ENCODE peak calls at places on chromosome 5, in eight cellular contexts. R is ELR; B is CD14-positive monocyte; C is bronchial epithelial cell; Y is skeletal muscle cell; K is H9; L is activated T-cell treated with anti-CD3 and anti-CD28 coated beads, Interleukin-2, amount 50 U/mL, for 72 hours; N is stimulated activated naive B cell treated with anti-CD40 and anti-IgM and Interleukin-4, amounts not matched to agents 10 μg/mL and 1 μg/mL and 100 μg/mL, for 72 hours. Q is an unnamed sample.

GRCh38 chr5:59756373-59757035 is 137.0 kb downstream of the PDE4D start:
- DNase-seq in Y (no peak), C (peak), B (no peak), N (no peak), K (no peak), L (no peak), R (peak), Q (no peak)

GRCh38 chr5:54401515-54401914 is 54.0 kb upstream of the HSPB3 start:
- DNase-seq in R (no peak), N (peak), L (no peak), K (no peak), B (no peak), Y (no peak), C (no peak), Q (peak)

GRCh38 chr5:109345699-109346098 is 64.1 kb downstream of the PJA2 start:
- DNase-seq in K (no peak), R (no peak), B (no peak), N (no peak), L (no peak), C (no peak), Y (no peak), Q (no peak)

GRCh38 chr5:57858905-57859304 is 376.3 kb upstream of the ACTBL2 start:
- DNase-seq in N (no peak), C (no peak), B (no peak), K (no peak), R (no peak), Y (peak), L (no peak), Q (no peak)

GRCh38 chr5:126527892-126528291 is 67.1 kb downstream of the ALDH7A1 start:
- DNase-seq in K (no peak), Y (no peak), C (peak), R (peak), L (no peak), N (no peak), B (no peak), Q (no peak)

GRCh38 chr5:170631471-170632195 is 127.8 kb downstream of the KCNIP1 start:
- DNase-seq in K (peak), Y (no peak), B (no peak), L (no peak), R (peak), N (no peak), C (no peak), Q (no peak)

GRCh38 chr5:150272531-150272930 is 17.0 kb downstream of the CAMK2A start:
- DNase-seq in K (peak), Y (no peak), N (no peak), B (no peak), R (peak), L (no peak), C (peak), Q (peak)

GRCh38 chr5:41641621-41642020 is 131.2 kb upstream of the PLCXD3 start:
- DNase-seq in K (no peak), L (no peak), C (no peak), B (no peak), R (peak), N (no peak), Y (no peak), Q (no peak)

GRCh38 chr5:132283423-132284043 is 10.7 kb upstream of the SLC22A4 start:
- DNase-seq in C (peak), R (peak), B (no peak), N (no peak), Y (no peak), L (no peak), K (peak), Q (peak)

GRCh38 chr5:73672130-73672529 is 46.1 kb downstream of the ARHGEF28 start:
- DNase-seq in L (no peak), N (no peak), B (no peak), Y (no peak), K (no peak), R (no peak), C (no peak), Q (no peak)

GRCh38 chr5:59525957-59526356 is 367.6 kb downstream of the PDE4D start:
- DNase-seq in R (peak), C (peak), L (no peak), K (no peak), Y (peak), N (no peak), B (no peak), Q (no peak)

GRCh38 chr5:163619273-163619672 is 113.9 kb downstream of the MAT2B start:
- DNase-seq in K (no peak), N (no peak), L (no peak), B (no peak), R (no peak), C (no peak), Y (no peak), Q (no peak)

GRCh38 chr5:113266227-113266912 is 168.4 kb downstream of the TSSK1B start:
- DNase-seq in L (no peak), R (no peak), N (no peak), Y (no peak), C (peak), K (no peak), B (no peak), Q (no peak)

GRCh38 chr5:177527595-177527994 is 10.8 kb upstream of the DDX41 start:
- DNase-seq in N (no peak), R (no peak), B (no peak), Y (no peak), K (no peak), L (no peak), C (no peak), Q (no peak)

GRCh38 chr5:79990205-79990597 is 861 bp downstream of the MTX3 start:
- DNase-seq in B (no peak), L (no peak), C (no peak), R (peak), Y (no peak), N (no peak), K (no peak), Q (peak)

GRCh38 chr5:113022661-113023060 is 46.1 kb downstream of the DCP2 start:
- DNase-seq in K (no peak), N (no peak), L (no peak), R (peak), B (no peak), Y (no peak), C (peak), Q (peak)

GRCh38 chr5:77390795-77391194 is 101.3 kb downstream of the WDR41 start:
- DNase-seq in B (no peak), L (no peak), K (no peak), R (peak), Y (peak), C (no peak), N (no peak), Q (no peak)

GRCh38 chr5:149694007-149694406 is 36.1 kb upstream of the PPARGC1B start:
- DNase-seq in K (no peak), R (peak), B (no peak), N (no peak), C (peak), L (no peak), Y (no peak), Q (no peak)

GRCh38 chr5:104498281-104498680 is 935.7 kb upstream of the NUDT12 start:
- DNase-seq in L (no peak), K (no peak), B (no peak), Y (no peak), R (peak), C (peak), N (no peak), Q (no peak)

GRCh38 chr5:43560128-43560527 is 3.3 kb upstream of the PAIP1 start:
- DNase-seq in R (peak), C (peak), B (no peak), Y (peak), K (no peak), L (no peak), N (no peak), Q (no peak)

GRCh38 chr5:181060231-181060590 is 20.1 kb downstream of the BTNL9 start:
- DNase-seq in K (no peak), Y (no peak), N (no peak), B (no peak), C (no peak), L (no peak), R (no peak), Q (no peak)

GRCh38 chr5:50800410-50800809 is 134.0 kb downstream of the PARP8 start:
- DNase-seq in K (no peak), Y (no peak), N (no peak), B (no peak), L (no peak), C (no peak), R (no peak), Q (no peak)

GRCh38 chr5:168057905-168058304 is 233.5 kb upstream of the WWC1 start:
- DNase-seq in L (no peak), R (no peak), C (no peak), K (no peak), Y (no peak), N (no peak), B (no peak), Q (peak)

GRCh38 chr5:38994329-38994927 is 79.8 kb downstream of the RICTOR start:
- DNase-seq in K (no peak), Y (no peak), B (no peak), N (peak), C (peak), L (no peak), R (peak), Q (no peak)

GRCh38 chr5:2206244-2207108 is 323.8 kb upstream of the IRX4 start:
- DNase-seq in C (no peak), K (no peak), B (no peak), N (no peak), R (no peak), L (no peak), Y (no peak), Q (no peak)

GRCh38 chr5:93990504-93991085 is 249.2 kb upstream of the POU5F2 start:
- DNase-seq in L (no peak), R (no peak), C (no peak), K (no peak), B (no peak), N (no peak), Y (no peak), Q (no peak)

GRCh38 chr5:119951330-119951934 is 322.1 kb downstream of the FAM170A start:
- DNase-seq in N (no peak), Y (no peak), B (no peak), L (no peak), R (no peak), K (no peak), C (peak), Q (no peak)

GRCh38 chr5:151755383-151755782 is 3.0 kb downstream of the ATOX1 start:
- DNase-seq in B (no peak), K (no peak), N (no peak), C (no peak), R (no peak), Y (no peak), L (no peak), Q (no peak)

GRCh38 chr5:130965342-130965741 is 199.7 kb downstream of the HINT1 start:
- DNase-seq in K (no peak), L (no peak), C (no peak), Y (no peak), R (no peak), N (no peak), B (no peak), Q (no peak)

GRCh38 chr5:88847410-88847809 is 35.6 kb downstream of the MEF2C start:
- DNase-seq in Y (no peak), K (no peak), C (no peak), L (no peak), R (no peak), N (no peak), B (no peak), Q (no peak)

Q was measured in OCI-LY7.